ENCODE peak calls at places on chromosomes 11 and 22, in seven cellular contexts. G is cardiac muscle cell, B is foreskin fibroblast, C is hepatic stellate cell, D is lower leg skin, Y is GM04503, I is HL-60. S is an unnamed sample.
A peak's percentile ranks its signal among the peaks of the same experiment; 100 is the strongest.

GRCh38 chr22:31637375-31637937 is 24.6 kb downstream of the PISD start:
- DNase-seq in G (no peak), B (no peak), C (peak; percentile 24), D (no peak), Y (no peak), I (peak; percentile 71), S (no peak)

GRCh38 chr11:94954753-94955152 is 18.6 kb downstream of the CWC15 start:
- DNase-seq in G (no peak), B (no peak), C (no peak), D (no peak), Y (no peak), I (no peak), S (no peak)

GRCh38 chr22:40509401-40510134 is 127.0 kb downstream of the MRTFA start:
- DNase-seq in G (peak; percentile 99), B (peak; percentile 57), C (peak; percentile 46), D (peak; percentile 60), Y (peak; percentile 69), I (no peak), S (no peak)

GRCh38 chr11:96036863-96037262 is 113.0 kb upstream of the MTMR2 start:
- DNase-seq in G (no peak), B (no peak), C (no peak), D (no peak), Y (no peak), I (no peak), S (no peak)

GRCh38 chr11:76696756-76697155 is 26.2 kb upstream of the LRRC32 start:
- DNase-seq in G (no peak), B (no peak), C (no peak), D (no peak), Y (no peak), I (no peak), S (no peak)

GRCh38 chr11:3109921-3110706 is 52.9 kb upstream of the CARS1 start:
- DNase-seq in G (peak; percentile 41), B (no peak), C (peak; percentile 80), D (peak; percentile 85), Y (no peak), I (no peak), S (no peak)

GRCh38 chr22:42970029-42970428 is 44.9 kb downstream of the PACSIN2 start:
- DNase-seq in G (no peak), B (no peak), C (no peak), D (no peak), Y (no peak), I (no peak), S (no peak)

GRCh38 chr11:30586251-30587144 is at the start of gene MPPED2:
- DNase-seq in G (no peak), B (no peak), C (peak; percentile 6), D (peak; percentile 90), Y (no peak), I (no peak), S (peak; percentile 73)

GRCh38 chr11:104124979-104125378 is 39.0 kb downstream of the PDGFD start:
- DNase-seq in G (no peak), B (peak; percentile 36), C (no peak), D (no peak), Y (no peak), I (no peak), S (no peak)

GRCh38 chr11:78902771-78903507 is 328.3 kb upstream of the NARS2 start:
- DNase-seq in G (no peak), B (no peak), C (no peak), D (no peak), Y (no peak), I (no peak), S (no peak)

GRCh38 chr11:28738549-28738948 is 630.4 kb downstream of the METTL15 start:
- DNase-seq in G (no peak), B (no peak), C (no peak), D (no peak), Y (no peak), I (no peak), S (no peak)

GRCh38 chr11:121467965-121468364 is 15.2 kb upstream of the SORL1-AS1 start:
- DNase-seq in G (no peak), B (no peak), C (no peak), D (no peak), Y (no peak), I (no peak), S (no peak)

GRCh38 chr22:27224485-27225364 is 567.3 kb downstream of the MIAT start:
- DNase-seq in G (peak; percentile 91), B (no peak), C (peak; percentile 70), D (no peak), Y (no peak), I (no peak), S (no peak)

GRCh38 chr11:7977251-7977917 is 9.8 kb upstream of the EIF3F start:
- DNase-seq in G (peak; percentile 73), B (peak; percentile 91), C (peak; percentile 38), D (no peak), Y (peak; percentile 85), I (peak; percentile 43), S (no peak)

GRCh38 chr11:55357560-55358184 is 10.1 kb upstream of the OR4A15 start:
- DNase-seq in G (no peak), B (no peak), C (no peak), D (no peak), Y (no peak), I (no peak), S (no peak)

GRCh38 chr22:47282851-47283250 is 520.4 kb downstream of the TBC1D22A start:
- DNase-seq in G (no peak), B (no peak), C (no peak), D (no peak), Y (no peak), I (no peak), S (no peak)

GRCh38 chr11:85680897-85681296 is 5.1 kb downstream of the CCDC89 start:
- DNase-seq in G (no peak), B (no peak), C (no peak), D (no peak), Y (no peak), I (no peak), S (no peak)

GRCh38 chr11:32706985-32707736 is 87.3 kb downstream of the CCDC73 start:
- DNase-seq in G (peak; percentile 55), B (peak; percentile 47), C (peak; percentile 51), D (no peak), Y (peak; percentile 31), I (peak; percentile 4), S (no peak)

GRCh38 chr22:16803255-16803917 is 21.8 kb downstream of the XKR3 start:
- DNase-seq in G (no peak), B (no peak), C (no peak), D (no peak), Y (no peak), I (no peak), S (no peak)

GRCh38 chr11:103528596-103528995 is 419.4 kb downstream of the DYNC2H1 start:
- DNase-seq in G (no peak), B (no peak), C (no peak), D (no peak), Y (no peak), I (no peak), S (no peak)

GRCh38 chr22:44023404-44024287 is 456 bp upstream of the PARVB start:
- DNase-seq in G (peak; percentile 46), B (peak; percentile 31), C (peak; percentile 65), D (no peak), Y (no peak), I (no peak), S (peak; percentile 67)

GRCh38 chr11:101915811-101916291 is 471 bp downstream of the ANGPTL5 start:
- DNase-seq in G (peak; percentile 70), B (peak; percentile 48), C (peak; percentile 37), D (no peak), Y (peak; percentile 59), I (no peak), S (no peak)

GRCh38 chr11:45021692-45022130 is 71.0 kb upstream of the TP53I11 start:
- DNase-seq in G (peak; percentile 81), B (no peak), C (peak; percentile 32), D (peak; percentile 96), Y (peak; percentile 59), I (no peak), S (peak; percentile 83)

GRCh38 chr11:128596245-128596644 is 8.9 kb upstream of the ETS1 start:
- DNase-seq in G (no peak), B (no peak), C (no peak), D (no peak), Y (no peak), I (no peak), S (no peak)

GRCh38 chr11:107018902-107019493 is 722 bp upstream of the GUCY1A2 start:
- DNase-seq in G (peak; percentile 83), B (peak; percentile 62), C (peak; percentile 65), D (peak; percentile 90), Y (no peak), I (no peak), S (no peak)

GRCh38 chr22:17430298-17430900 is 61.1 kb downstream of the CECR2 start:
- DNase-seq in G (peak; percentile 92), B (no peak), C (no peak), D (no peak), Y (no peak), I (no peak), S (no peak)

GRCh38 chr11:133902506-133902905 is 54.3 kb downstream of the IGSF9B start:
- DNase-seq in G (no peak), B (no peak), C (no peak), D (peak; percentile 34), Y (no peak), I (no peak), S (no peak)

GRCh38 chr11:65558785-65559509 is 788 bp upstream of the LTBP3 start:
- DNase-seq in G (peak; percentile 67), B (no peak), C (no peak), D (peak; percentile 91), Y (no peak), I (no peak), S (peak; percentile 88)

GRCh38 chr11:32006799-32007388 is 84.0 kb upstream of the RCN1 start:
- DNase-seq in G (peak; percentile 63), B (peak; percentile 37), C (peak; percentile 47), D (no peak), Y (peak; percentile 14), I (no peak), S (no peak)

GRCh38 chr11:75325713-75326438 is 25.6 kb downstream of the ARRB1 start:
- DNase-seq in G (peak; percentile 93), B (peak; percentile 86), C (peak; percentile 92), D (no peak), Y (no peak), I (no peak), S (no peak)

GRCh38 chr22:40463727-40464126 is 93.3 kb downstream of the SGSM3 start:
- DNase-seq in G (no peak), B (no peak), C (no peak), D (no peak), Y (no peak), I (no peak), S (no peak)

GRCh38 chr11:78961186-78961782 is 386.6 kb upstream of the NARS2 start:
- DNase-seq in G (peak; percentile 49), B (no peak), C (peak; percentile 43), D (peak; percentile 45), Y (no peak), I (no peak), S (no peak)

GRCh38 chr11:111538407-111539114 is 2.0 kb upstream of the LAYN start:
- DNase-seq in G (no peak), B (no peak), C (no peak), D (no peak), Y (no peak), I (no peak), S (no peak)

GRCh38 chr11:74332272-74332671 is 20.8 kb upstream of the P4HA3 start:
- DNase-seq in G (no peak), B (no peak), C (no peak), D (no peak), Y (no peak), I (no peak), S (no peak)